ENCODE peak calls at places on chromosomes 13 and 19, in six cellular contexts. A is NCI-H1105, K is HCT116, O is T1000, L is choroid plexus epithelial cell, X is AG20443. I is an unnamed sample.

GRCh38 chr13:19862511-19863313 is 737 bp downstream of the ZMYM5 start:
- DNase-seq in K (no peak), X (peak; percentile 36), O (no peak), A (no peak), L (peak; percentile 32), I (no peak)

GRCh38 chr19:47503130-47503822 is 11.6 kb downstream of the NAPA start:
- DNase-seq in X (no peak), A (no peak), L (no peak), K (no peak), O (no peak), I (no peak)

GRCh38 chr19:532578-533484 is 1.3 kb downstream of the CDC34 start:
- DNase-seq in L (peak; percentile 74), X (peak; percentile 70), A (peak; percentile 71), O (peak; percentile 27), K (peak; percentile 51), I (no peak)

GRCh38 chr19:281156-281853 is 9.9 kb downstream of the PLPP2 start:
- DNase-seq in A (no peak), K (no peak), L (no peak), O (no peak), X (no peak), I (no peak)

GRCh38 chr13:101673360-101674105 is 221.1 kb downstream of the ITGBL1 start:
- DNase-seq in A (no peak), X (no peak), O (no peak), L (no peak), K (no peak), I (no peak)

GRCh38 chr13:40103864-40104263 is 448.4 kb downstream of the COG6 start:
- DNase-seq in O (no peak), L (no peak), A (no peak), X (no peak), K (no peak), I (no peak)

GRCh38 chr13:110801044-110801443 is 87.5 kb downstream of the ING1 start:
- DNase-seq in K (no peak), A (no peak), L (no peak), O (no peak), X (peak; percentile 38), I (no peak)

GRCh38 chr13:20489185-20489820 is 36.4 kb downstream of the CRYL1 start:
- DNase-seq in X (no peak), L (peak; percentile 63), O (no peak), A (no peak), K (peak; percentile 49), I (no peak)

GRCh38 chr19:46573679-46574522 is 27.2 kb upstream of the CALM3 start:
- DNase-seq in K (no peak), L (no peak), A (no peak), X (no peak), O (no peak), I (no peak)

GRCh38 chr19:44260343-44260681 is 626 bp downstream of the ZNF233 start:
- DNase-seq in L (no peak), O (no peak), A (no peak), K (no peak), X (peak; percentile 14), I (no peak)

GRCh38 chr13:87333599-87333998 is 337.6 kb upstream of the SLITRK5 start:
- DNase-seq in L (no peak), O (no peak), X (no peak), K (no peak), A (no peak), I (no peak)

GRCh38 chr19:19460761-19461265 is 54.5 kb downstream of the TSSK6 start:
- DNase-seq in K (no peak), O (no peak), X (peak; percentile 78), L (no peak), A (no peak), I (no peak)

GRCh38 chr13:112587359-112587766 is 590 bp downstream of the TUBGCP3 start:
- DNase-seq in X (peak; percentile 98), L (peak; percentile 80), O (peak; percentile 97), A (peak; percentile 89), K (peak; percentile 18), I (peak; percentile 76)

GRCh38 chr13:41674246-41674645 is 216.9 kb downstream of the RGCC start:
- DNase-seq in A (no peak), L (no peak), O (no peak), X (no peak), K (no peak), I (no peak)

GRCh38 chr13:35791191-35791902 is 314.9 kb upstream of the MAB21L1 start:
- DNase-seq in O (no peak), A (no peak), X (peak; percentile 52), K (no peak), L (peak; percentile 57), I (no peak)

GRCh38 chr13:111531505-111531904 is 211.1 kb downstream of the TEX29 start:
- DNase-seq in L (peak; percentile 20), K (peak; percentile 6), A (peak; percentile 50), X (no peak), O (no peak), I (no peak)

GRCh38 chr13:60312851-60313505 is 84.0 kb upstream of the TDRD3 start:
- DNase-seq in O (no peak), X (no peak), K (no peak), A (no peak), L (peak; percentile 10), I (no peak)

GRCh38 chr13:43036386-43037220 is 13.2 kb downstream of the DNAJC15 start:
- DNase-seq in K (no peak), O (no peak), A (no peak), L (no peak), X (no peak), I (no peak)